ENCODE peak calls at places on chromosomes 7 and 10, in four cellular contexts. C, X, D and T are unnamed samples.

GRCh38 chr10:69515699-69516547 is 57.3 kb downstream of the NEUROG3 start:
- DNase-seq in X (peak), D (peak), C (peak), T (peak)

GRCh38 chr10:128422221-128422620 is 296.0 kb upstream of the MKI67 start:
- DNase-seq in C (no peak), D (peak), X (no peak), T (no peak)

GRCh38 chr7:94923412-94923811 is 16.0 kb downstream of the PPP1R9A start:
- DNase-seq in X (no peak), C (no peak), D (no peak), T (no peak)

GRCh38 chr7:95126053-95126709 is 198.2 kb downstream of the PON1 start:
- DNase-seq in X (no peak), C (no peak), D (no peak), T (no peak)

GRCh38 chr10:61890430-61890829 is 11.1 kb upstream of the ARID5B start:
- DNase-seq in C (no peak), D (no peak), X (no peak), T (no peak)

GRCh38 chr7:103660455-103661371 is 214.7 kb upstream of the SLC26A5 start:
- DNase-seq in D (no peak), X (no peak), C (no peak), T (no peak)

GRCh38 chr10:82397859-82398258 is 522.9 kb downstream of the NRG3 start:
- DNase-seq in D (no peak), X (no peak), C (no peak), T (no peak)

GRCh38 chr7:3722396-3722846 is 421.4 kb downstream of the SDK1 start:
- DNase-seq in D (no peak), X (no peak), C (no peak), T (no peak)

GRCh38 chr10:132807621-132808049 is 21.7 kb upstream of the NKX6-2 start:
- DNase-seq in C (peak), D (no peak), X (no peak), T (no peak)

GRCh38 chr10:69329721-69330178 is 51.5 kb downstream of the HK1 start:
- DNase-seq in D (no peak), C (no peak), X (no peak), T (no peak)

GRCh38 chr10:100567249-100567648 is 31.5 kb downstream of the HIF1AN start:
- DNase-seq in C (peak), D (no peak), X (no peak), T (no peak)

GRCh38 chr10:86385806-86386205 is 19.2 kb upstream of the GRID1 start:
- DNase-seq in X (no peak), C (no peak), D (peak), T (no peak)

GRCh38 chr7:4190021-4190981 is 491.8 kb upstream of the FOXK1 start:
- DNase-seq in D (no peak), X (no peak), C (no peak), T (no peak)

GRCh38 chr10:70956029-70956759 is 67.8 kb upstream of the PCBD1 start:
- DNase-seq in C (no peak), D (no peak), X (no peak), T (no peak)

GRCh38 chr7:95509199-95509598 is 23.5 kb downstream of the ASB4 start:
- DNase-seq in D (no peak), C (no peak), X (no peak), T (no peak)

GRCh38 chr10:2839081-2839725 is 228.1 kb upstream of the PFKP start:
- DNase-seq in C (no peak), D (peak), X (peak), T (peak)

GRCh38 chr7:155337946-155338631 is 40.4 kb downstream of the INSIG1 start:
- DNase-seq in X (no peak), D (no peak), C (peak), T (no peak)

GRCh38 chr7:14876194-14876593 is 26.4 kb downstream of the DGKB start:
- DNase-seq in C (no peak), D (no peak), X (no peak), T (no peak)

GRCh38 chr7:95097851-95098250 is 190.5 kb downstream of the PPP1R9A start:
- DNase-seq in C (no peak), X (no peak), D (no peak), T (no peak)

GRCh38 chr7:110868458-110868857 is 222.5 kb upstream of the LRRN3 start:
- DNase-seq in D (no peak), X (no peak), C (no peak), T (no peak)

GRCh38 chr10:97553575-97554100 is 18.9 kb upstream of the ANKRD2 start:
- DNase-seq in D (peak), X (peak), C (peak), T (peak)

GRCh38 chr10:118276203-118276602 is 65.9 kb downstream of the FAM204A start:
- DNase-seq in C (no peak), D (no peak), X (no peak), T (no peak)

GRCh38 chr10:109931153-109931552 is 7.8 kb upstream of the XPNPEP1 start:
- DNase-seq in C (peak), X (no peak), D (no peak), T (no peak)

GRCh38 chr7:1460757-1461639 is 1.7 kb upstream of the MICALL2 start:
- DNase-seq in C (peak), D (peak), X (peak), T (peak)

GRCh38 chr10:34397324-34397723 is 417.8 kb downstream of the PARD3 start:
- DNase-seq in D (no peak), C (no peak), X (no peak), T (no peak)

GRCh38 chr10:132912685-132913558 is 29.4 kb downstream of the CFAP46 start:
- DNase-seq in D (no peak), C (no peak), X (no peak), T (no peak)

GRCh38 chr7:127578036-127578684 is 7.2 kb downstream of the GCC1 start:
- DNase-seq in D (no peak), X (no peak), C (no peak), T (no peak)

GRCh38 chr7:128247108-128247507 is 6.0 kb downstream of the LEP start:
- DNase-seq in C (no peak), D (no peak), X (no peak), T (no peak)

GRCh38 chr7:3559178-3559765 is 258.2 kb downstream of the SDK1 start:
- DNase-seq in C (no peak), X (peak), D (no peak), T (no peak)

GRCh38 chr10:69057261-69057950 is 30.5 kb upstream of the SRGN start:
- DNase-seq in X (peak), D (no peak), C (no peak), T (no peak)

DNA sequence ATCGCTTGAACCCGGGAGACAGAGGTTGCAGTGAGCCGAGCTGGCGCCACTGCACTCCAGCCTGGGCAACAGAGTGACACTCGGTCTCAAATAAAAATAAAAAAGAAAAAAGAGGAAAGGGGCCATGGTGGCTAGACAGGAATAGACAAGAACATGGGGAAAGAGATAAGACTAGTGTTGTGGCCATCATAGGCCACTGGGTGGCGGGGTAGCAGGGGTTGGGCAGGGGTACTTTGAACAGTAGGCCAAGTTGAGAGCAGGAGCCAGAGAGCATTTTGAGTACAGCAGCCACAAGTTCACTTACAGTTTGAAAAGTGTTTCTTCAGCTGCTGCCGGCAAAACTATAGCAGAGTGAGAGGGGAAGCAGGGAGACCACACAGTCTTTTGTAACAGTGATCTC is 656.0 kb downstream of the CNTNAP2 start:
- DNase-seq in X (no peak), D (no peak), C (no peak), T (no peak)
- TF ChIP-seq CTCF in X (no peak), D (no peak), C (no peak), T (no peak)

GRCh38 chr7:20217193-20217948 is at the start of gene MACC1:
- DNase-seq in X (no peak), D (peak), C (no peak), T (peak)
- TF ChIP-seq CTCF in X (no peak), D (no peak), C (no peak), T (peak)

GRCh38 chr10:26217396-26218105 is 977 bp downstream of the GAD2 start:
- DNase-seq in C (no peak), X (no peak), D (no peak), T (no peak)

GRCh38 chr10:26220901-26221300 is 4.3 kb downstream of the GAD2 start:
- DNase-seq in X (no peak), D (no peak), C (no peak), T (no peak)

GRCh38 chr10:26222563-26222962 is 6.0 kb downstream of the GAD2 start:
- DNase-seq in C (no peak), X (no peak), D (no peak), T (no peak)

GRCh38 chr10:26225322-26225721 is 8.7 kb downstream of the GAD2 start:
- DNase-seq in X (no peak), C (no peak), D (no peak), T (no peak)

GRCh38 chr10:26221571-26221970 is 5.0 kb downstream of the GAD2 start:
- DNase-seq in C (no peak), D (no peak), X (no peak), T (no peak)
- TF ChIP-seq CTCF in C (no peak), D (no peak), X (no peak), T (no peak)

GRCh38 chr7:101856488-101857357 is 39.3 kb downstream of the CUX1 start:
- DNase-seq in X (peak), C (peak), D (peak), T (peak)
- TF ChIP-seq CTCF in X (peak), C (no peak), D (peak), T (peak)

GRCh38 chr7:52006674-52007073 is 690.1 kb upstream of the COBL start:
- DNase-seq in D (no peak), C (no peak), X (no peak), T (no peak)

GRCh38 chr7:52005613-52006012 is 689.0 kb upstream of the COBL start:
- DNase-seq in C (no peak), X (no peak), D (no peak), T (no peak)

GRCh38 chr7:52009195-52009594 is 692.6 kb upstream of the COBL start:
- DNase-seq in X (no peak), C (no peak), D (no peak), T (no peak)
- TF ChIP-seq CTCF in X (no peak), C (no peak), D (no peak), T (no peak)

GRCh38 chr10:7053195-7053594 is 357.6 kb downstream of the SFMBT2 start:
- DNase-seq in D (no peak), X (no peak), C (no peak), T (no peak)

GRCh38 chr10:7056216-7056615 is 354.6 kb downstream of the SFMBT2 start:
- DNase-seq in X (no peak), C (no peak), D (no peak), T (no peak)

DNA sequence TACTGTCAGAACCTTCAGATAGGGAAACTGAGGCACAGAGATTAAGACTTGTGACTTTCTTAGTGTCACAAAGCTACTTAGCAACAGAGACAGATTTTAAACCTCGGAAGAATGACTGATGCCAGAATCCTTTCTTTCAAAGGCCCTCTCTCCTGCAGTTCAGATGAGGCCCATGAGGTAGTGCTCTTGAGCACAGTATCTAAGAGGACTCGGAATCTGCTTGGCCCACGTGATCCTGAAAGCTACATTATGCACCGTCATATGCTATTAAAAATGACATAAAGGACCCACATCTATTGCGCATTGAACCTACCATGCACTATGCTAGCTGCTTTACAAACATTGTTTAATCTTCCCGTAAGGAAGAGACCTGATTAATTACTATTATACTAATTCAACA is 355.9 kb downstream of the SFMBT2 start:
- DNase-seq in C (no peak), D (no peak), X (no peak), T (no peak)
- TF ChIP-seq CTCF in C (no peak), D (no peak), X (no peak), T (no peak)